ENCODE peak calls at places on chromosome 5, in seven cellular contexts. One of them, this sample, is unnamed.

GRCh38 chr5:143101134-143101533 is 302.4 kb downstream of the NR3C1 start:
- DNase-seq in germinal center: no peak
- DNase-seq in sciatic nerve: no peak
- DNase-seq in pons: no peak
- DNase-seq in lower leg skin: no peak
- DNase-seq in activated T-helper 2 cell treated with anti-CD3 and anti-CD28 coated beads, Interferon-gamma antibody, Interleukin-2, Interleukin-4, amounts not matched to agents 10 μg/mL and 5 μg/mL and 100 μg/mL, durations not matched to agents 14 hours and 24 hours and 36 hours: no peak
- DNase-seq in Caco-2: no peak
- DNase-seq in this sample: peak; percentile 65

GRCh38 chr5:133396187-133396621 is 216.1 kb downstream of the FSTL4 start:
- DNase-seq in sciatic nerve: no peak
- DNase-seq in germinal center: no peak
- DNase-seq in activated T-helper 2 cell treated with anti-CD3 and anti-CD28 coated beads, Interferon-gamma antibody, Interleukin-2, Interleukin-4, amounts not matched to agents 10 μg/mL and 5 μg/mL and 100 μg/mL, durations not matched to agents 14 hours and 24 hours and 36 hours: peak; percentile 3
- DNase-seq in lower leg skin: no peak
- DNase-seq in Caco-2: no peak
- DNase-seq in pons: no peak
- DNase-seq in this sample: no peak

GRCh38 chr5:154312571-154312970 is 122.0 kb downstream of the GALNT10 start:
- DNase-seq in lower leg skin: no peak
- DNase-seq in pons: no peak
- DNase-seq in activated T-helper 2 cell treated with anti-CD3 and anti-CD28 coated beads, Interferon-gamma antibody, Interleukin-2, Interleukin-4, amounts not matched to agents 10 μg/mL and 5 μg/mL and 100 μg/mL, durations not matched to agents 14 hours and 24 hours and 36 hours: no peak
- DNase-seq in sciatic nerve: no peak
- DNase-seq in germinal center: no peak
- DNase-seq in Caco-2: no peak
- DNase-seq in this sample: no peak

GRCh38 chr5:68053202-68053601 is 162.4 kb upstream of the PIK3R1 start:
- DNase-seq in pons: no peak
- DNase-seq in lower leg skin: no peak
- DNase-seq in sciatic nerve: no peak
- DNase-seq in germinal center: no peak
- DNase-seq in Caco-2: no peak
- DNase-seq in activated T-helper 2 cell treated with anti-CD3 and anti-CD28 coated beads, Interferon-gamma antibody, Interleukin-2, Interleukin-4, amounts not matched to agents 10 μg/mL and 5 μg/mL and 100 μg/mL, durations not matched to agents 14 hours and 24 hours and 36 hours: no peak
- DNase-seq in this sample: no peak

GRCh38 chr5:148708854-148709253 is 54.5 kb upstream of the HTR4 start:
- DNase-seq in pons: no peak
- DNase-seq in Caco-2: no peak
- DNase-seq in activated T-helper 2 cell treated with anti-CD3 and anti-CD28 coated beads, Interferon-gamma antibody, Interleukin-2, Interleukin-4, amounts not matched to agents 10 μg/mL and 5 μg/mL and 100 μg/mL, durations not matched to agents 14 hours and 24 hours and 36 hours: no peak
- DNase-seq in germinal center: no peak
- DNase-seq in lower leg skin: no peak
- DNase-seq in sciatic nerve: no peak
- DNase-seq in this sample: no peak

GRCh38 chr5:163578652-163579051 is 73.2 kb downstream of the MAT2B start:
- DNase-seq in germinal center: no peak
- DNase-seq in activated T-helper 2 cell treated with anti-CD3 and anti-CD28 coated beads, Interferon-gamma antibody, Interleukin-2, Interleukin-4, amounts not matched to agents 10 μg/mL and 5 μg/mL and 100 μg/mL, durations not matched to agents 14 hours and 24 hours and 36 hours: no peak
- DNase-seq in sciatic nerve: no peak
- DNase-seq in lower leg skin: no peak
- DNase-seq in pons: no peak
- DNase-seq in Caco-2: no peak
- DNase-seq in this sample: no peak

GRCh38 chr5:73947876-73948275 is 321.9 kb downstream of the ARHGEF28 start:
- DNase-seq in activated T-helper 2 cell treated with anti-CD3 and anti-CD28 coated beads, Interferon-gamma antibody, Interleukin-2, Interleukin-4, amounts not matched to agents 10 μg/mL and 5 μg/mL and 100 μg/mL, durations not matched to agents 14 hours and 24 hours and 36 hours: no peak
- DNase-seq in sciatic nerve: no peak
- DNase-seq in germinal center: no peak
- DNase-seq in Caco-2: no peak
- DNase-seq in pons: no peak
- DNase-seq in lower leg skin: no peak
- DNase-seq in this sample: no peak

GRCh38 chr5:82183828-82184227 is 94.3 kb downstream of the RPS23 start:
- DNase-seq in Caco-2: no peak
- DNase-seq in sciatic nerve: no peak
- DNase-seq in activated T-helper 2 cell treated with anti-CD3 and anti-CD28 coated beads, Interferon-gamma antibody, Interleukin-2, Interleukin-4, amounts not matched to agents 10 μg/mL and 5 μg/mL and 100 μg/mL, durations not matched to agents 14 hours and 24 hours and 36 hours: no peak
- DNase-seq in pons: no peak
- DNase-seq in lower leg skin: no peak
- DNase-seq in germinal center: no peak
- DNase-seq in this sample: no peak

GRCh38 chr5:147169399-147169798 is 65.4 kb upstream of the STK32A start:
- DNase-seq in pons: no peak
- DNase-seq in germinal center: no peak
- DNase-seq in activated T-helper 2 cell treated with anti-CD3 and anti-CD28 coated beads, Interferon-gamma antibody, Interleukin-2, Interleukin-4, amounts not matched to agents 10 μg/mL and 5 μg/mL and 100 μg/mL, durations not matched to agents 14 hours and 24 hours and 36 hours: no peak
- DNase-seq in sciatic nerve: no peak
- DNase-seq in lower leg skin: no peak
- DNase-seq in Caco-2: peak; percentile 65
- DNase-seq in this sample: no peak

GRCh38 chr5:167982-168660 is 23.2 kb upstream of the LRRC14B start:
- DNase-seq in lower leg skin: peak; percentile 50
- DNase-seq in sciatic nerve: peak; percentile 40
- DNase-seq in activated T-helper 2 cell treated with anti-CD3 and anti-CD28 coated beads, Interferon-gamma antibody, Interleukin-2, Interleukin-4, amounts not matched to agents 10 μg/mL and 5 μg/mL and 100 μg/mL, durations not matched to agents 14 hours and 24 hours and 36 hours: no peak
- DNase-seq in germinal center: no peak
- DNase-seq in Caco-2: no peak
- DNase-seq in pons: no peak
- DNase-seq in this sample: no peak

GRCh38 chr5:124746252-124746915 is at the start of gene ZNF608:
- DNase-seq in pons: peak; percentile 83
- DNase-seq in activated T-helper 2 cell treated with anti-CD3 and anti-CD28 coated beads, Interferon-gamma antibody, Interleukin-2, Interleukin-4, amounts not matched to agents 10 μg/mL and 5 μg/mL and 100 μg/mL, durations not matched to agents 14 hours and 24 hours and 36 hours: no peak
- DNase-seq in Caco-2: no peak
- DNase-seq in sciatic nerve: no peak
- DNase-seq in germinal center: no peak
- DNase-seq in lower leg skin: no peak
- DNase-seq in this sample: no peak